ENCODE peak calls at places on chromosomes 2 and 18, in six cellular contexts. S, X, C, N, K and U are unnamed samples. For H3K27me3, the result is how much of the 10 kb centered on the place peaks cover.

GRCh38 chr2:127619901-127620705 is 25.9 kb upstream of the GPR17 start:
- DNase-seq in S (no peak), X (peak), C (no peak), N (no peak), K (peak), U (no peak)

GRCh38 chr18:55768255-55768654 is 180.3 kb upstream of the TCF4 start:
- DNase-seq in S (no peak), X (no peak), C (no peak), N (no peak), K (no peak), U (no peak)

GRCh38 chr2:222582931-222583330 is 73.0 kb downstream of the FARSB start:
- DNase-seq in S (no peak), X (no peak), C (no peak), N (no peak), K (no peak), U (no peak)

GRCh38 chr2:205913668-205914067 is 172.3 kb downstream of the INO80D start:
- DNase-seq in S (no peak), X (no peak), C (no peak), N (no peak), K (no peak), U (no peak)

GRCh38 chr2:81734981-81735380 is 1430.4 kb upstream of the LRRTM1 start:
- DNase-seq in S (no peak), X (no peak), C (no peak), N (no peak), K (no peak), U (no peak)

GRCh38 chr18:24022141-24022540 is 7.6 kb downstream of the TTC39C start:
- DNase-seq in S (no peak), X (no peak), C (no peak), N (no peak), K (no peak), U (no peak)

GRCh38 chr2:196322963-196323810 is 151.8 kb upstream of the STK17B start:
- DNase-seq in S (no peak), X (no peak), C (no peak), N (no peak), K (no peak), U (no peak)

GRCh38 chr18:78542204-78542603 is 437.4 kb upstream of the SALL3 start:
- DNase-seq in S (no peak), X (peak), C (no peak), N (no peak), K (peak), U (peak)

GRCh38 chr2:160111951-160112798 is 49.8 kb upstream of the PLA2R1 start:
- DNase-seq in S (no peak), X (no peak), C (no peak), N (no peak), K (no peak), U (no peak)
- H3K27me3 ChIP-seq in S (under half), X (under half), C (under half), N (under half), K (under half), U (under half)

GRCh38 chr2:108253106-108253505 is 13.3 kb downstream of the SULT1C3 start:
- DNase-seq in S (no peak), X (no peak), C (no peak), N (no peak), K (no peak), U (no peak)
- TF ChIP-seq CTCF in S (no peak), X (no peak), C (no peak), N (no peak), K (no peak), U (no peak)

GRCh38 chr2:113272463-113272862 is 6.3 kb downstream of the PAX8 start:
- DNase-seq in S (no peak), X (no peak), C (no peak), N (no peak), K (no peak), U (no peak)
- H3K27me3 ChIP-seq in S (under half), X (half or more), C (under half), N (half or more), K (half or more), U (half or more)

DNA sequence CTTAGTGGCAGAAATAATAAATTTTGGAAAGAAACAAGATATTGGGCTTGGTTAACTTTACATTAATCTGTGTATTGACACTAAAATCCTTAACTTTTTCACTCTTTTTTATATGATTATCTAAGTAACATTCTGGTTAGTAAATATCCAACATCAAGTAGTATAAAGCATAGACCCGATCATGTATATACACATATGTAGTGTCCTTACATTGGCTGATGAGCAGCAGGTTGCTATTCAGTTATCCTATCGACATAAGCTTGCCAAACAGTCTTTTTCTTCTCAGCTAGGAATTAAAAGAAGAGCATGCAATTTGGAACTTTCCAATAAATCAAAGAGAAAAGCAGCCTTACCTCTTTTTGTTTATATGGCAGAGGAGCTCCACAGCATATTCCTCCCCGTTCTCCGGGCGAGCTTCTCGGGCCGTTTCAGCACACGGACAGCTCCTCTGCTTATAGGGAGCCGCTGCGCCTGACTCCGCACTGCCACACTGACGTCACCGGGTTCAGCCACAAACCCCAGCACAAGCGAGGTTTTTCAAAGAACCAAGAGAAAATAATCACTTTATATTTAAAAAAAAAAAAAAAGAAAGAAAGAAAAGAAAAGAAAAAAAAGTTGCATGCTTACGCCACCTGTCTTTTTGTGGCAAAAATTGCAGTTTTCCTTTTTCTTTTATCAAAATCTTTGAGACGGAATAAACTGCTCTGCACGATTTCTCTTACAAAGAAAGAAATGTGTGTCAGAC is at the start of gene SCG2:
- DNase-seq in S (peak), X (peak), C (peak), N (peak), K (peak), U (peak)
- TF ChIP-seq CTCF in S (peak), X (no peak), C (peak), N (no peak), K (peak), U (peak)

GRCh38 chr2:201218780-201219179 is 35.8 kb downstream of the CASP10 start:
- DNase-seq in S (peak), X (no peak), C (no peak), N (no peak), K (no peak), U (no peak)
- H3K27me3 ChIP-seq in S (under half), X (under half), C (under half), N (under half), K (under half), U (under half)

DNA sequence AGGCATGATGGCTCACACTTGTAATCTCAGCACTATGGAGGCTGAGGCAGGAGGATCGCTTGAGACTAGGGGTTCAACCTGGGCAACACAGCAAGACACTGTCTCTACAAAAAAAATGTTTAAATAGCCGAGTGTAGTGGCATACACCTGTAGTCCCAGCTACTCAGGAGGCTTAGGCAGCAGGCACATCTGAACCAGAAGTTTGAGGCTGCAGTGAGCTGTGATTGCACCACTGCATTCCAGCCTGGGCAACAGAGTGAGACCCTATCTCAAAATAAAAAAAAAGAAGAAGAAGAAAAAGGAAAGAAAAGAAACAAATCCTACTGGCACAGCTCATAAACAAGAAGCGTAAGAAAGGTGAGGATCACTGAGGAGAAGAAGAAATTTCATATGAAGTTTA is 19.9 kb downstream of the METTL4 start:
- DNase-seq in S (no peak), X (no peak), C (no peak), N (no peak), K (no peak), U (no peak)
- TF ChIP-seq CTCF in S (no peak), X (no peak), C (no peak), N (no peak), K (no peak), U (no peak)

DNA sequence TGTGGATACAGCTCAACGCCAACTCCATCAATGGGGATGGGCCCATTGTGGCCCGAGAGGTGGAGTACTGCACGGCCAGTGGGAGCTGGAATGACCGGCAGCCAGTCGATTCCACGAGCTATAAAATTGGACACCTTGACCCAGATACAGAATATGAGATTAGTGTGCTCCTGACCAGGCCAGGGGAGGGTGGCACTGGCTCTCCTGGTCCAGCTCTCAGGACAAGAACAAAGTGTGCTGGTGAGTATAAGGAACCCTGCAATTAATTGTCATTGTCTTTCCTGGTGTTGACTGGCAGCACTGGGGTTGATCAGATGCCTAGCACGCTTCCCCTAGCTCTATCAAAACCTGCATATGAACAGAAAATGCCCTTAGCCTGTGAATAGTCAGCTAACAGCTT is 388.1 kb downstream of the PTPRM start:
- DNase-seq in S (no peak), X (no peak), C (no peak), N (no peak), K (no peak), U (no peak)
- H3K27me3 ChIP-seq in S (under half), X (under half), C (under half), N (under half), K (under half), U (under half)

GRCh38 chr2:109662889-109663288 is 48.7 kb downstream of the SOWAHC start:
- DNase-seq in S (no peak), X (no peak), C (no peak), N (no peak), K (no peak), U (no peak)
- TF ChIP-seq CTCF in S (peak), X (no peak), C (no peak), N (no peak), K (peak), U (no peak)

GRCh38 chr2:68762112-68762511 is 27.5 kb downstream of the ARHGAP25 start:
- DNase-seq in S (no peak), X (no peak), C (no peak), N (no peak), K (no peak), U (no peak)
- H3K27me3 ChIP-seq in S (under half), X (under half), C (under half), N (under half), K (under half), U (under half)